ENCODE peak calls at places on chromosomes 1 and 21, in nine cellular contexts. F, E, Z, G, B, P, H, A and L are unnamed samples.

GRCh38 chr1:228902781-228903572 is 167.7 kb downstream of the RHOU start:
- DNase-seq in F (peak; percentile 88), E (no peak), Z (peak; percentile 85), G (no peak), B (peak; percentile 99), P (no peak), H (peak; percentile 75), A (no peak), L (peak; percentile 92)

GRCh38 chr1:40594187-40594531 is 62.7 kb downstream of the ZNF684 start:
- DNase-seq in F (no peak), E (no peak), Z (no peak), G (peak; percentile 16), B (no peak), P (no peak), H (no peak), A (no peak), L (no peak)

GRCh38 chr1:55580845-55581332 is 365.7 kb upstream of the USP24 start:
- DNase-seq in F (no peak), E (no peak), Z (no peak), G (no peak), B (peak; percentile 69), P (no peak), H (no peak), A (no peak), L (no peak)

GRCh38 chr1:2810899-2811525 is 9.5 kb upstream of the TTC34 start:
- DNase-seq in F (no peak), E (no peak), Z (no peak), G (no peak), B (no peak), P (no peak), H (no peak), A (no peak), L (no peak)

GRCh38 chr1:221431068-221431651 is 310.7 kb downstream of the DUSP10 start:
- DNase-seq in F (no peak), E (no peak), Z (no peak), G (no peak), B (no peak), P (no peak), H (no peak), A (no peak), L (no peak)

GRCh38 chr1:51840743-51841461 is 37.6 kb downstream of the NRDC start:
- DNase-seq in F (no peak), E (no peak), Z (no peak), G (no peak), B (no peak), P (no peak), H (no peak), A (no peak), L (no peak)

GRCh38 chr21:44525431-44526095 is 14.4 kb downstream of the KRTAP10-1 start:
- DNase-seq in F (no peak), E (no peak), Z (peak; percentile 3), G (no peak), B (no peak), P (no peak), H (no peak), A (no peak), L (peak; percentile 66)

GRCh38 chr1:211680752-211681327 is 5.4 kb upstream of the NEK2 start:
- DNase-seq in F (peak; percentile 87), E (peak; percentile 41), Z (peak; percentile 69), G (peak; percentile 84), B (peak; percentile 91), P (peak; percentile 53), H (peak; percentile 67), A (peak; percentile 57), L (peak; percentile 92)

GRCh38 chr1:246193537-246193936 is 313.5 kb downstream of the SMYD3 start:
- DNase-seq in F (no peak), E (no peak), Z (no peak), G (no peak), B (no peak), P (no peak), H (no peak), A (no peak), L (no peak)

GRCh38 chr1:12435639-12436344 is 182.2 kb downstream of the DHRS3 start:
- DNase-seq in F (no peak), E (no peak), Z (no peak), G (peak; percentile 68), B (peak; percentile 69), P (peak; percentile 64), H (no peak), A (no peak), L (no peak)

GRCh38 chr1:205449750-205450443 is 5.9 kb downstream of the BLACAT1 start:
- DNase-seq in F (peak; percentile 71), E (peak; percentile 28), Z (peak; percentile 72), G (peak; percentile 18), B (peak; percentile 69), P (no peak), H (no peak), A (no peak), L (no peak)

GRCh38 chr1:114010433-114011184 is 31.3 kb downstream of the OLFML3 start:
- DNase-seq in F (no peak), E (no peak), Z (no peak), G (no peak), B (no peak), P (no peak), H (no peak), A (no peak), L (no peak)

GRCh38 chr1:206790502-206791250 is 18.4 kb upstream of the IL10 start:
- DNase-seq in F (no peak), E (no peak), Z (no peak), G (no peak), B (no peak), P (peak; percentile 74), H (no peak), A (no peak), L (no peak)

GRCh38 chr1:156385534-156386031 is 16.6 kb downstream of the RHBG start:
- DNase-seq in F (peak; percentile 69), E (peak; percentile 43), Z (peak; percentile 62), G (peak; percentile 77), B (peak; percentile 78), P (peak; percentile 43), H (peak; percentile 75), A (peak; percentile 58), L (no peak)

GRCh38 chr21:41726970-41727783 is 39.7 kb downstream of the RIPK4 start:
- DNase-seq in F (peak; percentile 51), E (no peak), Z (no peak), G (peak; percentile 20), B (peak; percentile 77), P (no peak), H (no peak), A (no peak), L (peak; percentile 93)

GRCh38 chr1:1285102-1285571 is 4.9 kb downstream of the SCNN1D start:
- DNase-seq in F (no peak), E (no peak), Z (no peak), G (no peak), B (no peak), P (no peak), H (no peak), A (no peak), L (no peak)